ENCODE peak calls at places on chromosomes 2 and 18, in six cellular contexts. One of them, this sample, is unnamed.
A peak's percentile ranks its signal among the peaks of the same experiment; 100 is the strongest.

GRCh38 chr2:44560352-44560751 is 198.6 kb downstream of the CAMKMT start:
- DNase-seq in CD8-positive, alpha-beta T cell: no peak
- DNase-seq in immature natural killer cell: no peak
- DNase-seq in cardiac muscle cell: no peak
- DNase-seq in transverse colon: no peak
- DNase-seq in fibroblast of the aortic adventitia: peak; percentile 3
- DNase-seq in this sample: no peak

GRCh38 chr2:28649481-28650260 is 102.0 kb upstream of the PPP1CB start:
- DNase-seq in CD8-positive, alpha-beta T cell: no peak
- DNase-seq in immature natural killer cell: no peak
- DNase-seq in cardiac muscle cell: no peak
- DNase-seq in transverse colon: no peak
- DNase-seq in fibroblast of the aortic adventitia: no peak
- DNase-seq in this sample: peak; percentile 30

GRCh38 chr2:171400395-171400794 is 33.4 kb downstream of the METTL8 start:
- DNase-seq in CD8-positive, alpha-beta T cell: no peak
- DNase-seq in immature natural killer cell: no peak
- DNase-seq in cardiac muscle cell: no peak
- DNase-seq in transverse colon: no peak
- DNase-seq in fibroblast of the aortic adventitia: no peak
- DNase-seq in this sample: no peak

GRCh38 chr2:128092656-128093055 is 1.7 kb downstream of the UGGT1 start:
- DNase-seq in CD8-positive, alpha-beta T cell: no peak
- DNase-seq in immature natural killer cell: no peak
- DNase-seq in cardiac muscle cell: no peak
- DNase-seq in transverse colon: no peak
- DNase-seq in fibroblast of the aortic adventitia: no peak
- DNase-seq in this sample: no peak

GRCh38 chr2:4903676-4904348 is 788.4 kb upstream of the SOX11 start:
- DNase-seq in CD8-positive, alpha-beta T cell: no peak
- DNase-seq in immature natural killer cell: no peak
- DNase-seq in cardiac muscle cell: no peak
- DNase-seq in transverse colon: no peak
- DNase-seq in fibroblast of the aortic adventitia: no peak
- DNase-seq in this sample: no peak

GRCh38 chr2:136637402-136637801 is 127.9 kb upstream of the THSD7B start:
- DNase-seq in CD8-positive, alpha-beta T cell: no peak
- DNase-seq in immature natural killer cell: no peak
- DNase-seq in cardiac muscle cell: no peak
- DNase-seq in transverse colon: no peak
- DNase-seq in fibroblast of the aortic adventitia: no peak
- DNase-seq in this sample: no peak

GRCh38 chr2:170341684-170342631 is 164.0 kb downstream of the MYO3B start:
- DNase-seq in CD8-positive, alpha-beta T cell: no peak
- DNase-seq in immature natural killer cell: no peak
- DNase-seq in cardiac muscle cell: no peak
- DNase-seq in transverse colon: no peak
- DNase-seq in fibroblast of the aortic adventitia: no peak
- DNase-seq in this sample: no peak

GRCh38 chr2:27370816-27371620 is 602 bp downstream of the SNX17 start:
- DNase-seq in CD8-positive, alpha-beta T cell: peak; percentile 36
- DNase-seq in immature natural killer cell: peak; percentile 45
- DNase-seq in cardiac muscle cell: peak; percentile 81
- DNase-seq in transverse colon: peak; percentile 54
- DNase-seq in fibroblast of the aortic adventitia: peak; percentile 55
- DNase-seq in this sample: peak; percentile 40

GRCh38 chr2:12261993-12262680 is 454.6 kb upstream of the TRIB2 start:
- DNase-seq in CD8-positive, alpha-beta T cell: no peak
- DNase-seq in immature natural killer cell: no peak
- DNase-seq in cardiac muscle cell: no peak
- DNase-seq in transverse colon: no peak
- DNase-seq in fibroblast of the aortic adventitia: no peak
- DNase-seq in this sample: no peak

GRCh38 chr2:190763901-190764514 is 115.1 kb downstream of the NAB1 start:
- DNase-seq in CD8-positive, alpha-beta T cell: no peak
- DNase-seq in immature natural killer cell: no peak
- DNase-seq in cardiac muscle cell: no peak
- DNase-seq in transverse colon: no peak
- DNase-seq in fibroblast of the aortic adventitia: no peak
- DNase-seq in this sample: no peak

GRCh38 chr2:189338119-189338518 is 103.2 kb upstream of the WDR75 start:
- DNase-seq in CD8-positive, alpha-beta T cell: no peak
- DNase-seq in immature natural killer cell: no peak
- DNase-seq in cardiac muscle cell: no peak
- DNase-seq in transverse colon: no peak
- DNase-seq in fibroblast of the aortic adventitia: peak; percentile 55
- DNase-seq in this sample: no peak

GRCh38 chr2:120793682-120794403 is 58.2 kb downstream of the GLI2 start:
- DNase-seq in CD8-positive, alpha-beta T cell: no peak
- DNase-seq in immature natural killer cell: no peak
- DNase-seq in cardiac muscle cell: peak; percentile 19
- DNase-seq in transverse colon: no peak
- DNase-seq in fibroblast of the aortic adventitia: peak; percentile 69
- DNase-seq in this sample: no peak

GRCh38 chr2:172404824-172405223 is 22.6 kb upstream of the ITGA6 start:
- DNase-seq in CD8-positive, alpha-beta T cell: no peak
- DNase-seq in immature natural killer cell: no peak
- DNase-seq in cardiac muscle cell: peak; percentile 88
- DNase-seq in transverse colon: no peak
- DNase-seq in fibroblast of the aortic adventitia: peak; percentile 95
- DNase-seq in this sample: no peak

GRCh38 chr2:40535891-40536290 is 84.0 kb upstream of the SLC8A1 start:
- DNase-seq in CD8-positive, alpha-beta T cell: no peak
- DNase-seq in immature natural killer cell: no peak
- DNase-seq in cardiac muscle cell: no peak
- DNase-seq in transverse colon: no peak
- DNase-seq in fibroblast of the aortic adventitia: no peak
- DNase-seq in this sample: no peak

GRCh38 chr2:212428685-212429480 is 109.7 kb downstream of the ERBB4 start:
- DNase-seq in CD8-positive, alpha-beta T cell: no peak
- DNase-seq in immature natural killer cell: no peak
- DNase-seq in cardiac muscle cell: no peak
- DNase-seq in transverse colon: no peak
- DNase-seq in fibroblast of the aortic adventitia: no peak
- DNase-seq in this sample: no peak

GRCh38 chr2:84781942-84782716 is 98.8 kb downstream of the TRABD2A start:
- DNase-seq in CD8-positive, alpha-beta T cell: peak; percentile 64
- DNase-seq in immature natural killer cell: peak; percentile 68
- DNase-seq in cardiac muscle cell: no peak
- DNase-seq in transverse colon: peak; percentile 76
- DNase-seq in fibroblast of the aortic adventitia: peak; percentile 33
- DNase-seq in this sample: peak; percentile 18

GRCh38 chr2:240434728-240435456 is 571 bp upstream of the GPC1 start:
- DNase-seq in CD8-positive, alpha-beta T cell: peak; percentile 91
- DNase-seq in immature natural killer cell: peak; percentile 61
- DNase-seq in cardiac muscle cell: peak; percentile 96
- DNase-seq in transverse colon: peak; percentile 91
- DNase-seq in fibroblast of the aortic adventitia: peak; percentile 88
- DNase-seq in this sample: peak; percentile 66

GRCh38 chr2:165469417-165469816 is at the start of gene CSRNP3:
- DNase-seq in CD8-positive, alpha-beta T cell: no peak
- DNase-seq in immature natural killer cell: no peak
- DNase-seq in cardiac muscle cell: peak; percentile 91
- DNase-seq in transverse colon: peak; percentile 59
- DNase-seq in fibroblast of the aortic adventitia: peak; percentile 81
- DNase-seq in this sample: peak; percentile 87

GRCh38 chr2:39733070-39733674 is 45.9 kb downstream of the THUMPD2 start:
- DNase-seq in CD8-positive, alpha-beta T cell: no peak
- DNase-seq in immature natural killer cell: no peak
- DNase-seq in cardiac muscle cell: no peak
- DNase-seq in transverse colon: no peak
- DNase-seq in fibroblast of the aortic adventitia: no peak
- DNase-seq in this sample: no peak

GRCh38 chr2:12318427-12319057 is 398.2 kb upstream of the TRIB2 start:
- DNase-seq in CD8-positive, alpha-beta T cell: no peak
- DNase-seq in immature natural killer cell: no peak
- DNase-seq in cardiac muscle cell: no peak
- DNase-seq in transverse colon: peak; percentile 46
- DNase-seq in fibroblast of the aortic adventitia: peak; percentile 45
- DNase-seq in this sample: peak; percentile 93

GRCh38 chr2:127669056-127669455 is 6.3 kb downstream of the LIMS2 start:
- DNase-seq in CD8-positive, alpha-beta T cell: no peak
- DNase-seq in immature natural killer cell: no peak
- DNase-seq in cardiac muscle cell: no peak
- DNase-seq in transverse colon: no peak
- DNase-seq in fibroblast of the aortic adventitia: no peak
- DNase-seq in this sample: no peak

GRCh38 chr2:218782529-218782845 is 540 bp downstream of the CYP27A1 start:
- DNase-seq in CD8-positive, alpha-beta T cell: no peak
- DNase-seq in immature natural killer cell: no peak
- DNase-seq in cardiac muscle cell: peak; percentile 29
- DNase-seq in transverse colon: peak; percentile 34
- DNase-seq in fibroblast of the aortic adventitia: peak; percentile 5
- DNase-seq in this sample: no peak

GRCh38 chr18:61261870-61262269 is 71.4 kb upstream of the CDH20 start:
- DNase-seq in CD8-positive, alpha-beta T cell: no peak
- DNase-seq in immature natural killer cell: no peak
- DNase-seq in cardiac muscle cell: no peak
- DNase-seq in transverse colon: no peak
- DNase-seq in fibroblast of the aortic adventitia: no peak
- DNase-seq in this sample: no peak

GRCh38 chr2:223414646-223415045 is 187.5 kb downstream of the SCG2 start:
- DNase-seq in CD8-positive, alpha-beta T cell: no peak
- DNase-seq in immature natural killer cell: no peak
- DNase-seq in cardiac muscle cell: peak; percentile 95
- DNase-seq in transverse colon: no peak
- DNase-seq in fibroblast of the aortic adventitia: peak; percentile 95
- DNase-seq in this sample: no peak

GRCh38 chr2:119315241-119315925 is 51.3 kb downstream of the C2orf76 start:
- DNase-seq in CD8-positive, alpha-beta T cell: no peak
- DNase-seq in immature natural killer cell: no peak
- DNase-seq in cardiac muscle cell: no peak
- DNase-seq in transverse colon: no peak
- DNase-seq in fibroblast of the aortic adventitia: peak; percentile 9
- DNase-seq in this sample: no peak

GRCh38 chr2:121974919-121975654 is 219.6 kb downstream of the TSN start:
- DNase-seq in CD8-positive, alpha-beta T cell: peak; percentile 35
- DNase-seq in immature natural killer cell: peak; percentile 54
- DNase-seq in cardiac muscle cell: peak; percentile 90
- DNase-seq in transverse colon: peak; percentile 35
- DNase-seq in fibroblast of the aortic adventitia: peak; percentile 83
- DNase-seq in this sample: peak; percentile 72